ENCODE peak calls at places on chromosomes 4 and X, in seven cellular contexts. V, K, A, W, S, Z and B are unnamed samples. For H3K4me1, the result is how much of the 10 kb centered on the place peaks cover.

GRCh38 chr4:182554736-182555135 is 311.5 kb downstream of the TENM3 start:
- DNase-seq in W (peak), K (no peak), S (no peak), A (no peak), Z (no peak), V (no peak), B (no peak)

GRCh38 chr4:152535236-152535902 is 523 bp downstream of the FBXW7 start:
- DNase-seq in V (peak), K (no peak), S (peak), W (no peak), Z (peak), A (peak), B (peak)

GRCh38 chrX:101108293-101108692 is 10.3 kb downstream of the CENPI start:
- DNase-seq in V (no peak), S (no peak), Z (no peak), A (no peak), W (peak), K (no peak), B (no peak)

GRCh38 chr4:176435891-176436499 is 116.2 kb downstream of the SPCS3 start:
- DNase-seq in A (no peak), V (no peak), Z (no peak), W (peak), S (no peak), K (no peak), B (no peak)

GRCh38 chr4:152079543-152080293 is 318.9 kb upstream of the GATB start:
- DNase-seq in A (no peak), S (no peak), K (no peak), W (no peak), V (no peak), Z (no peak), B (no peak)

GRCh38 chrX:68830486-68831404 is 1.9 kb downstream of the EFNB1 start:
- DNase-seq in W (no peak), S (peak), V (no peak), A (no peak), K (no peak), Z (no peak), B (peak)

GRCh38 chr4:166277851-166278250 is 404.8 kb downstream of the TLL1 start:
- DNase-seq in Z (no peak), A (no peak), W (peak), V (no peak), S (no peak), K (no peak), B (no peak)

GRCh38 chr4:165505991-165506779 is 127.4 kb downstream of the CPE start:
- DNase-seq in W (peak), Z (no peak), V (no peak), A (no peak), K (no peak), S (peak), B (no peak)

GRCh38 chr4:70138751-70139150 is 15.3 kb upstream of the PRR27 start:
- DNase-seq in V (no peak), W (no peak), A (no peak), K (no peak), S (no peak), Z (no peak), B (no peak)

GRCh38 chr4:13906727-13907126 is 279.2 kb upstream of the BOD1L1 start:
- DNase-seq in K (no peak), Z (no peak), W (no peak), S (no peak), V (no peak), A (no peak), B (no peak)

GRCh38 chr4:1204286-1204827 is 32.0 kb upstream of the SPON2 start:
- DNase-seq in V (no peak), K (no peak), S (no peak), A (no peak), Z (no peak), W (no peak), B (no peak)

GRCh38 chrX:139077303-139078131 is 366.0 kb upstream of the FGF13 start:
- DNase-seq in S (peak), Z (no peak), V (no peak), K (peak), A (no peak), W (peak), B (no peak)

GRCh38 chr4:130722370-130722769 is 1626.4 kb downstream of the C4orf33 start:
- DNase-seq in W (no peak), K (peak), V (no peak), Z (no peak), S (peak), A (no peak), B (no peak)

GRCh38 chr4:105921301-105921700 is 26.0 kb downstream of the NPNT start:
- DNase-seq in W (no peak), V (no peak), A (no peak), K (no peak), S (no peak), Z (no peak), B (no peak)

GRCh38 chrX:56757327-56757726 is 28.3 kb downstream of the NBDY start:
- DNase-seq in Z (no peak), K (no peak), A (no peak), V (no peak), S (no peak), W (no peak), B (no peak)

GRCh38 chrX:15849555-15849954 is 5.1 kb downstream of the AP1S2 start:
- DNase-seq in V (no peak), W (no peak), A (no peak), K (no peak), Z (no peak), S (peak), B (no peak)

GRCh38 chr4:836003-836511 is 10.1 kb upstream of the CPLX1 start:
- DNase-seq in Z (no peak), A (no peak), W (no peak), S (no peak), V (no peak), K (no peak), B (peak)

GRCh38 chr4:77600521-77601451 is 4.8 kb upstream of the CXCL13 start:
- DNase-seq in Z (no peak), S (peak), K (peak), V (no peak), A (no peak), W (no peak), B (no peak)

GRCh38 chr4:19623866-19624265 is 627.8 kb upstream of the SLIT2 start:
- DNase-seq in Z (no peak), K (no peak), A (no peak), V (no peak), W (no peak), S (no peak), B (no peak)

GRCh38 chrX:44874481-44875184 is 1.6 kb downstream of the KDM6A start:
- DNase-seq in W (peak), V (peak), Z (no peak), K (peak), S (peak), A (no peak), B (no peak)

GRCh38 chr4:10115657-10116624 is 658 bp downstream of the WDR1 start:
- DNase-seq in Z (peak), K (peak), W (no peak), A (no peak), S (peak), V (no peak), B (peak)

GRCh38 chr4:62398318-62398717 is 1198.2 kb downstream of the ADGRL3 start:
- DNase-seq in Z (no peak), K (no peak), W (no peak), A (no peak), V (no peak), S (no peak), B (no peak)

GRCh38 chr4:80005863-80006262 is 67.2 kb downstream of the ANTXR2 start:
- DNase-seq in V (no peak), K (no peak), A (no peak), S (no peak), W (peak), Z (no peak), B (no peak)

GRCh38 chrX:71541546-71542022 is 8.7 kb downstream of the OGT start:
- DNase-seq in Z (no peak), S (no peak), W (peak), A (no peak), V (no peak), K (no peak), B (no peak)
- H3K4me1 ChIP-seq in Z (under half), S (under half), W (under half), A (half or more), V (half or more), K (half or more), B (under half)

GRCh38 chr4:74096265-74096980 is 2.6 kb downstream of the CXCL2 start:
- DNase-seq in S (peak), W (no peak), Z (no peak), K (peak), V (no peak), A (no peak), B (no peak)
- H3K27ac ChIP-seq in S (peak), W (no peak), Z (no peak), K (peak), V (no peak), A (peak), B (no peak)

GRCh38 chr4:38008493-38009120 is 48.4 kb downstream of the PTTG2 start:
- DNase-seq in W (no peak), K (no peak), A (no peak), S (no peak), V (no peak), Z (no peak), B (no peak)
- H3K4me1 ChIP-seq in W (under half), K (under half), A (half or more), S (under half), V (under half), Z (under half), B (under half)

GRCh38 chrX:130081421-130082045 is 28.8 kb downstream of the ELF4 start:
- DNase-seq in K (no peak), V (no peak), S (no peak), Z (peak), W (no peak), A (no peak), B (no peak)
- H3K27ac ChIP-seq in K (no peak), V (peak), S (no peak), Z (peak), W (no peak), A (peak), B (no peak)

GRCh38 chrX:133958997-133959688 is 26.3 kb downstream of the GPC3 start:
- DNase-seq in V (no peak), W (no peak), Z (no peak), A (no peak), S (no peak), K (no peak), B (no peak)
- H3K4me1 ChIP-seq in V (under half), W (under half), Z (under half), A (under half), S (under half), K (under half), B (under half)

DNA sequence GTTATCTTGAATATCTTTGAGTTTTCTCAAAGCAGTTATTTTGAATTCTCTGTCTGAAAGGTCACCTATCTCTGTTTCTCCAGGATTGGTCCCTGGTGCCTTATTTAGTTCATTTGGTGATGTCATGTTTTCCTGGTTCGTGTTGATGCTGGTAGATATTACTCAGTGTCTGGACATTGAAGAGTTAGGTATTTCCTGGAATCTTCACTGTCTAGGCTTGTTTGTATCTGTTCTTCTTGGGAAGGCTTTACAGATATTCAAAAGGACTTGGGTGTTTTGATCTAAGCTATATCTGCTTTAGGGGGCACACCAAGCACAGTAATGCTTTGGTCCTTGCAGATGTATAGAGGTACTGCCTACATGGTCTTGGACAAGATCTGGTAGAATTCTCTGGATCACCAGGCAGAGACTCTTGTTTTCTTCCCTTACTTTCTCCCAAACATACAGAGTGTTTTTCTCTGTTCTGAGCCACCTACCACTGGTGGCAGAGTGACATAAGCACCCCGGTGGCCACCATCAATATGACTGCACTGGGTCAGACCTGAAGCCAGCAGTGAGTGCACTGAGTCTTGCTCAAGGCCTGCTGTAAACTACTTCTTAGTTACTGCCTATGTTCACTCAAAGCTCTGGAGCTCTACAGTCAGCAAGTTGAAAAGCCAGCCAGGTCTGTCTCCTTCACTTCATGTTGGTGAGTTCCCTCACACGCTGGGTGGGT is 193.5 kb upstream of the AMOT start:
- DNase-seq in S (no peak), V (no peak), A (no peak), W (no peak), Z (no peak), K (no peak), B (no peak)
- H3K27ac ChIP-seq in S (no peak), V (no peak), A (no peak), W (no peak), Z (no peak), K (no peak), B (no peak)

GRCh38 chr4:22486276-22486675 is 29.6 kb downstream of the ADGRA3 start:
- DNase-seq in Z (no peak), A (no peak), K (no peak), V (no peak), S (no peak), W (peak), B (no peak)
- H3K4me1 ChIP-seq in Z (under half), A (half or more), K (under half), V (under half), S (under half), W (under half), B (under half)

GRCh38 chr4:24858550-24858949 is 54.3 kb downstream of the CCDC149 start:
- DNase-seq in Z (no peak), W (no peak), K (no peak), S (no peak), V (no peak), A (no peak), B (no peak)
- H3K27ac ChIP-seq in Z (peak), W (peak), K (no peak), S (no peak), V (no peak), A (peak), B (peak)

GRCh38 chrX:148193759-148194158 is 212.6 kb downstream of the FMR1NB start:
- DNase-seq in A (no peak), V (no peak), Z (no peak), K (no peak), W (no peak), S (no peak), B (no peak)
- H3K4me1 ChIP-seq in A (under half), V (under half), Z (under half), K (under half), W (under half), S (under half), B (under half)

DNA sequence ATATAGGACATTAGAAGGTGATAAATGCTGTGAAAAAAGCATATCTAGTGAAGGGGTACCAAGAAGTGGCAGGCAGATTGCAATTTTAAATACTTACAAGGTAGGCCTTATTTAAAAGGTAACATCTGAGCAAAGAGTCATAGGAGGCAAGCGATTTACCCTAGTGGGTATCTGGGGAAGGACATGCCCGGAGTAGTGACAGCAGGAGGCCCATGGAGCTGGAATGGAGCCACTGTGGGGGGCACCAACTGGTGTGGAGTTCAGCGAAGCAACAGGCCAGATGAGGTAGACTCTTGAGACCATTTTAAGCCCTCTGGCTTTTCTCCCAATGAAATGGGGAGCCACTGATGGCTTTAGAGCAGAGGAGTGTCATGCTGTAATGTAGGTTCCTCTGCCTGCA is 37.3 kb downstream of the SEC24D start:
- DNase-seq in Z (no peak), V (no peak), W (no peak), K (no peak), S (no peak), A (no peak), B (no peak)
- H3K27ac ChIP-seq in Z (no peak), V (no peak), W (peak), K (no peak), S (no peak), A (no peak), B (no peak)